ENCODE peak calls at places on chromosomes 1 and 21, in five cellular contexts. One of them, this sample, is unnamed.

GRCh38 chr1:230905733-230906132 is 37.4 kb upstream of the C1orf198 start:
- DNase-seq in foreskin fibroblast: no peak
- DNase-seq in cardiac muscle cell: peak; percentile 55
- DNase-seq in AG10803: peak; percentile 56
- DNase-seq in astrocyte of the cerebellum: peak; percentile 58
- DNase-seq in this sample: no peak

GRCh38 chr1:19306941-19307340 is 5.0 kb downstream of the AKR7A2 start:
- DNase-seq in foreskin fibroblast: no peak
- DNase-seq in cardiac muscle cell: no peak
- DNase-seq in astrocyte of the cerebellum: no peak
- DNase-seq in AG10803: no peak
- DNase-seq in this sample: no peak

GRCh38 chr1:184370850-184371249 is 16.0 kb upstream of the C1orf21 start:
- DNase-seq in AG10803: no peak
- DNase-seq in astrocyte of the cerebellum: no peak
- DNase-seq in foreskin fibroblast: no peak
- DNase-seq in cardiac muscle cell: no peak
- DNase-seq in this sample: no peak

GRCh38 chr1:245986404-245987221 is 520.5 kb downstream of the SMYD3 start:
- DNase-seq in AG10803: peak; percentile 87
- DNase-seq in astrocyte of the cerebellum: peak; percentile 77
- DNase-seq in foreskin fibroblast: peak; percentile 73
- DNase-seq in cardiac muscle cell: peak; percentile 88
- DNase-seq in this sample: no peak

GRCh38 chr1:37096523-37096922 is 62.2 kb upstream of the GRIK3 start:
- DNase-seq in foreskin fibroblast: no peak
- DNase-seq in cardiac muscle cell: no peak
- DNase-seq in AG10803: no peak
- DNase-seq in astrocyte of the cerebellum: no peak
- DNase-seq in this sample: no peak

GRCh38 chr1:155134858-155135415 is 715 bp upstream of the SLC50A1 start:
- DNase-seq in astrocyte of the cerebellum: peak; percentile 92
- DNase-seq in foreskin fibroblast: peak; percentile 96
- DNase-seq in AG10803: peak; percentile 91
- DNase-seq in cardiac muscle cell: peak; percentile 97
- DNase-seq in this sample: peak; percentile 92

GRCh38 chr1:240790851-240791250 is 178.9 kb upstream of the GREM2 start:
- DNase-seq in AG10803: peak; percentile 54
- DNase-seq in foreskin fibroblast: no peak
- DNase-seq in astrocyte of the cerebellum: no peak
- DNase-seq in cardiac muscle cell: no peak
- DNase-seq in this sample: no peak

GRCh38 chr21:34983680-34984086 is 65.4 kb downstream of the RUNX1 start:
- DNase-seq in cardiac muscle cell: no peak
- DNase-seq in astrocyte of the cerebellum: no peak
- DNase-seq in foreskin fibroblast: peak; percentile 81
- DNase-seq in AG10803: peak; percentile 46
- DNase-seq in this sample: no peak

GRCh38 chr21:36700295-36700960 is 1.5 kb downstream of the SIM2 start:
- DNase-seq in astrocyte of the cerebellum: no peak
- DNase-seq in foreskin fibroblast: no peak
- DNase-seq in AG10803: no peak
- DNase-seq in cardiac muscle cell: no peak
- DNase-seq in this sample: no peak

DNA sequence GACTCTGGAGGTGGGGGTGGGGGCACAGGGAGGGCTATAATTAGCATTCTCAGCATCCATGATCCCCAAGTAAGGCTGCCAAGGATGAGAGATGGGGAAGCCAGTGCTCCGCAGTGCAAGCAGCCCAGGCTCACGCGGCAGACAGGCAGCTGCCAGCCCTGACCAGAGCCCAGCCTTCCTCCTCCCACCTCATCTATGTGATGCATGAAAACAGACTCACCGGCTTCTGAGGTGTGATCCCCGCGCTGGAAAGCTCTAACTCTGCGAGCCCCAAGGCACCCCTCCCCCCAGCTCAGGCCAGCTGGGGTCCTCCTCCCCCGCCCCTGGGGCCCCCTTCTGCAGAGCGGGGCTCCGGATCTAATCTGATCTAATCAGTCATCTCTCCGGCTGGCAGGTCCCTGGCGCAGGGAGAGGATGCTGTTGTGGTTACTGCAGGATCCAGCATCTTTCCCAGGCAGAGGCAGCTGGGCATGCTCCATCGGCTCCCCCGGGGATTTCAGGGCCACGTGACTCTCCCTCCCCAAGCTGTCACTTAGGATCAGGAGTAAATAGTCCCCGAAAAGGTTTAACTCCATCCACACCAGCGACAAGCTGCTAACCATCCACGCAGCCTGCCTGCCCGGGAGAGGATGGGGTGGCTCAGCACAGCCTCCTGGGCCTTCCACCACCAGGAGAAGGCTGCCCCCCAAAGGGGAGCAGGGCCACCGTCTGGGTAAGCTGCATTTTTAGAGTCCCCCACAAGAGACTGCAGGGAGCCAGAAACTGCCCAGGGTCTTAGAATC is at the start of gene PLEKHA6:
- DNase-seq in AG10803: peak; percentile 52
- DNase-seq in astrocyte of the cerebellum: no peak
- DNase-seq in foreskin fibroblast: peak; percentile 24
- DNase-seq in cardiac muscle cell: peak; percentile 61
- DNase-seq in this sample: no peak
- H3K4me3 ChIP-seq in AG10803: no peak within 1 kb of the TSS
- H3K4me3 ChIP-seq in astrocyte of the cerebellum: no peak within 1 kb of the TSS
- H3K4me3 ChIP-seq in foreskin fibroblast: peak within 1 kb of the TSS; percentile 24
- H3K4me3 ChIP-seq in cardiac muscle cell: peak within 1 kb of the TSS; percentile 9
- H3K4me3 ChIP-seq in this sample: no peak within 1 kb of the TSS

GRCh38 chr1:190494451-190494850 is 16.8 kb upstream of the BRINP3 start:
- DNase-seq in cardiac muscle cell: peak; percentile 27
- DNase-seq in astrocyte of the cerebellum: no peak
- DNase-seq in AG10803: no peak
- DNase-seq in foreskin fibroblast: no peak
- DNase-seq in this sample: no peak

DNA sequence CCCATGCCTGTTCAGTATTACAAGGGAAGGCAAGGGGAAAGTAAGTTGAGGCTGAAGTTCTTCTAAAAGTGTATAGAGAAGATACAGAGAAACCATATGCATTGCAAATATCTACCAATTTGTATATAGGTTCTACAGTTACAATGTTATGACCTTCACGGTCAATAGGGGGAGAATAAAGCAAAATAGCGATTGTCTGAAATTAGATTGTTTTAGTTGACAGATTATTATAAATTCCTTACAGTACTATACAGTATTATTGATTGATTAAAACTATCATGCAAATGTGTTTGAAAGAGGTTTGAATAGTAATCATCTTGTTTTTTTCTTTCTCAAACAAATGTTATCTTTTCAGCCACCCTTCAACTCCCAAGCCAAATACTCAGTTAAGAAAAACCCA is 13.7 kb upstream of the BRINP3 start:
- DNase-seq in foreskin fibroblast: no peak
- DNase-seq in AG10803: no peak
- DNase-seq in cardiac muscle cell: no peak
- DNase-seq in astrocyte of the cerebellum: no peak
- DNase-seq in this sample: no peak
- TF ChIP-seq CTCF in foreskin fibroblast: no peak
- TF ChIP-seq CTCF in AG10803: no peak
- TF ChIP-seq CTCF in cardiac muscle cell: no peak
- TF ChIP-seq CTCF in astrocyte of the cerebellum: no peak
- TF ChIP-seq CTCF in this sample: no peak

GRCh38 chr1:173355281-173356031 is 121.7 kb upstream of the PRDX6 start:
- DNase-seq in foreskin fibroblast: no peak
- DNase-seq in cardiac muscle cell: peak; percentile 20
- DNase-seq in astrocyte of the cerebellum: no peak
- DNase-seq in AG10803: no peak
- DNase-seq in this sample: no peak
- H3K4me3 ChIP-seq in foreskin fibroblast: no peak overlapping the region
- H3K4me3 ChIP-seq in cardiac muscle cell: no peak overlapping the region
- H3K4me3 ChIP-seq in astrocyte of the cerebellum: no peak overlapping the region
- H3K4me3 ChIP-seq in AG10803: no peak overlapping the region
- H3K4me3 ChIP-seq in this sample: no peak overlapping the region

DNA sequence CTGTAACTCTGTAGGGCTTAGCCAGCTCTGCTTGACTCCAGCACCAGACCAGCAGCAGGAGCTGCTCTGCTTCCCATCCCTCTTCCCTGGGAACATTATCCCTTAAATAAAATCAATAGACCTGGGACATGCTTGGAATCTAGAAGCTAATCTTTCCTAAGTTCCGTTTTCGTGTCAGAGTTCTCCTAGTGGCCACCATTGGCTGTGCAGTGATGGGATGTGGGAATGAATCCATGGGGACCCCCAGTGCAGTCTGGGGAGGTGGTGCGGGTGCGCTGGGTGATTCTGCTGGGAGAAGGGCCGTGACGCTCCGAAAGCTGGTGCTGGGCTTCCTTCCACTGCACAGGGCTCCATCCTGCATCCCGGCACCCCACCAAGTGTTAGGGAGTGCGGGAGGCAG is 202.7 kb downstream of the CAMTA1 start:
- DNase-seq in foreskin fibroblast: no peak
- DNase-seq in cardiac muscle cell: no peak
- DNase-seq in AG10803: no peak
- DNase-seq in astrocyte of the cerebellum: no peak
- DNase-seq in this sample: no peak
- TF ChIP-seq CTCF in foreskin fibroblast: no peak
- TF ChIP-seq CTCF in cardiac muscle cell: no peak
- TF ChIP-seq CTCF in AG10803: no peak
- TF ChIP-seq CTCF in astrocyte of the cerebellum: no peak
- TF ChIP-seq CTCF in this sample: no peak

GRCh38 chr1:44652445-44653106 is 21.7 kb downstream of the TMEM53 start:
- DNase-seq in astrocyte of the cerebellum: peak; percentile 29
- DNase-seq in foreskin fibroblast: peak; percentile 45
- DNase-seq in cardiac muscle cell: peak; percentile 68
- DNase-seq in AG10803: peak; percentile 48
- DNase-seq in this sample: no peak
- H3K4me3 ChIP-seq in astrocyte of the cerebellum: no peak overlapping the region
- H3K4me3 ChIP-seq in foreskin fibroblast: no peak overlapping the region
- H3K4me3 ChIP-seq in cardiac muscle cell: no peak overlapping the region
- H3K4me3 ChIP-seq in AG10803: no peak overlapping the region
- H3K4me3 ChIP-seq in this sample: no peak overlapping the region

DNA sequence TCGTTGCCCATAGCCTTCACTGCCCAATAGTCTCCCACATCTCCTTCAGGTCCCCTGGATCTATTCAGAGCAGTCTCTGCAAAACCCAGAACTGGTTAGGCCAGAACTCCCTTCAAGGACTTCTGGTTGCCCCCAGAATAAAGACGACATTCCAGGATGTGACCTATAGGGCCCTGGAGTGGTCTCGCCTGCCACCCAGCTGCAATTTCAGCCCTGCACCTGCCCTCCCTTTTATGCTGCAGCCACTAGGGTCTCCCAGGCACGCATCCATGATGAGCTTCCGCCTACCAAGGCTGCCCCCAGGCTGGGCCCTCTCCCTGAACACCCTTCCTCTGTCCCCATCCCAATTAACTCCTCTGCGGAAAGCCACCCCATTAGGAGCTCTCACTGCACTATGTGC is 7.2 kb upstream of the TSPEAR start:
- DNase-seq in cardiac muscle cell: no peak
- DNase-seq in foreskin fibroblast: no peak
- DNase-seq in AG10803: no peak
- DNase-seq in astrocyte of the cerebellum: no peak
- DNase-seq in this sample: no peak
- TF ChIP-seq CTCF in cardiac muscle cell: no peak
- TF ChIP-seq CTCF in foreskin fibroblast: no peak
- TF ChIP-seq CTCF in AG10803: no peak
- TF ChIP-seq CTCF in astrocyte of the cerebellum: no peak
- TF ChIP-seq CTCF in this sample: no peak

DNA sequence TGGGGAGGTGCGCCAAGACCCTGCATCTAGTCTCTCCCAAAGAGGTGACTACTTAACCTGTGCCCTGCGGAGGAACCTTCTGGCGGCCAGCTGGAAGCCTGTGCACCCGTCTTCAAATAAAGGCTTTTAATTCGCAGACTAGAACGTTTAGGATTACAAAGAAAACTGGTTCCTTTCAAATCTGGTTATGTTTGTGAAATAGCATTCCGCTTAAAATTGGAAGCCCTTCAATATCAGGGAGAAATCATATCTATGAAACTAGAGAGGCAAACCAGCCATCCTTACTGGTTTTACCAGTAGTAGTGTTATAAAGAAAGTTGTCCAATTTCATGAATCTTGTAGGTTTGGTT is 250.8 kb downstream of the FAM72C start:
- DNase-seq in cardiac muscle cell: no peak
- DNase-seq in astrocyte of the cerebellum: no peak
- DNase-seq in foreskin fibroblast: no peak
- DNase-seq in AG10803: no peak
- DNase-seq in this sample: no peak
- H3K4me3 ChIP-seq in cardiac muscle cell: no peak overlapping the region
- H3K4me3 ChIP-seq in astrocyte of the cerebellum: no peak overlapping the region
- H3K4me3 ChIP-seq in foreskin fibroblast: no peak overlapping the region
- H3K4me3 ChIP-seq in AG10803: no peak overlapping the region
- H3K4me3 ChIP-seq in this sample: no peak overlapping the region